ENCODE peak calls at places on chromosomes 12 and 14, in seven cellular contexts. F, Y, L, V, B, E and U are unnamed samples.

GRCh38 chr14:104291123-104292000 is 153.0 kb downstream of the KIF26A start:
- DNase-seq in E (peak), V (peak), F (no peak), Y (no peak), B (no peak), L (no peak), U (no peak)

GRCh38 chr12:20601668-20602280 is 93.4 kb upstream of the SLCO1C1 start:
- DNase-seq in B (no peak), F (peak), Y (peak), V (no peak), L (no peak), E (peak), U (peak)

GRCh38 chr12:11758838-11759509 is 109.5 kb downstream of the ETV6 start:
- DNase-seq in V (no peak), F (no peak), Y (no peak), B (no peak), E (peak), L (no peak), U (peak)

GRCh38 chr12:125453751-125454150 is 388.5 kb downstream of the AACS start:
- DNase-seq in F (no peak), E (no peak), Y (no peak), B (no peak), V (peak), L (no peak), U (no peak)

GRCh38 chr14:45112886-45113772 is 21.2 kb downstream of the FKBP3 start:
- DNase-seq in V (no peak), E (no peak), L (no peak), B (no peak), Y (peak), F (peak), U (peak)

GRCh38 chr12:2092890-2093289 is 40.1 kb downstream of the CACNA1C start:
- DNase-seq in E (no peak), F (no peak), V (no peak), B (no peak), L (no peak), Y (no peak), U (no peak)

GRCh38 chr12:78241472-78241871 is 410.8 kb downstream of the NAV3 start:
- DNase-seq in F (no peak), Y (no peak), L (no peak), E (no peak), V (no peak), B (no peak), U (no peak)

GRCh38 chr12:13817131-13817530 is 164.3 kb downstream of the GRIN2B start:
- DNase-seq in B (no peak), Y (no peak), L (no peak), V (no peak), F (peak), E (no peak), U (no peak)

GRCh38 chr12:79331870-79332269 is 358.9 kb downstream of the PAWR start:
- DNase-seq in Y (no peak), L (no peak), E (no peak), V (no peak), F (no peak), B (no peak), U (no peak)

GRCh38 chr12:22458301-22458917 is 85.9 kb downstream of the C2CD5 start:
- DNase-seq in Y (no peak), E (no peak), F (no peak), L (no peak), V (no peak), B (no peak), U (no peak)

GRCh38 chr12:62296001-62296400 is 35.8 kb downstream of the USP15 start:
- DNase-seq in F (no peak), Y (no peak), L (no peak), E (no peak), B (no peak), V (no peak), U (no peak)

GRCh38 chr12:9134981-9135628 is 19.4 kb upstream of the A2M start:
- DNase-seq in V (no peak), F (no peak), B (no peak), E (no peak), L (no peak), Y (peak), U (no peak)

GRCh38 chr12:6193853-6194815 is 6.1 kb upstream of the CD9 start:
- DNase-seq in F (no peak), V (no peak), B (no peak), E (peak), Y (no peak), L (no peak), U (peak)

GRCh38 chr14:72677664-72678063 is 216.2 kb downstream of the DPF3 start:
- DNase-seq in L (no peak), B (no peak), E (no peak), V (no peak), Y (no peak), F (peak), U (no peak)

GRCh38 chr12:101050631-101051030 is 159.4 kb downstream of the SLC5A8 start:
- DNase-seq in F (no peak), L (no peak), V (no peak), B (no peak), Y (no peak), E (no peak), U (peak)

GRCh38 chr12:54038260-54038759 is 5.5 kb downstream of the HOXC5 start:
- DNase-seq in L (no peak), V (no peak), B (no peak), F (no peak), E (no peak), Y (no peak), U (no peak)

DNA sequence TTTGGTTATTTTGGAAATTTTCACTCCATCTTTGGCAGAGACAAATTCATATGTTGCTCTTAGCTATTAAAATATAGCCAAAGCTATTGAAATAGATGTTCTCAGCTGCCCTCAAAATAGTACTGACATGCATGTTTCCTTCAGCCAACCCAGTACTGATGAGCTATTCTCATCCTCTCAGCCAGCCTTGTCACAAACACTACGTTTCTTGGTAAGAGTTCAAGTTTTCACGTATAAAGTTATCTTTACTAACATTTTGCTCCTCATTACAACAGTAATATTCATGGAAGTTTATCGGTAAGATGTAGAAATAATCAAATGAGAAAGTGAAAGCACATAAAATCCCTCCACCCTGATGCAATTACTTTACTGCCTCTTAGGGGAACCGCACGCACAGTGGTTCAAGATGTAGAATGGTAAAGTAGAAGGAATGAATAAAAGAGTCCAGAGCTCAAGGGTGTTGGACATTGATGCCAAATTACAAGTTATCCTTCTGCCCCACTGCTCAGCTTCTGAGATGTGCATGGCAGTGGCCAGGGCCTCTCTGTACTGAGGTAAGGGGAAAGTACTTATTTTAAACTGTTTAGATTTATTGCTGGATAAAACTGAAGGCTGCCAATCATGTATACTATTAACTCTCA is 20.7 kb downstream of the GCH1 start:
- DNase-seq in E (no peak), B (no peak), Y (no peak), L (no peak), V (no peak), F (peak), U (no peak)
- TF ChIP-seq CTCF in E (no peak), B (no peak), Y (no peak), L (no peak), V (no peak), F (no peak), U (no peak)

GRCh38 chr12:105724651-105725050 is 394.2 kb downstream of the C12orf75 start:
- DNase-seq in L (no peak), F (no peak), E (no peak), V (peak), Y (no peak), B (no peak), U (no peak)
- TF ChIP-seq CTCF in L (no peak), F (no peak), E (no peak), V (no peak), Y (no peak), B (no peak), U (no peak)

GRCh38 chr12:24561882-24562760 is 386.8 kb downstream of the BCAT1 start:
- DNase-seq in L (no peak), F (peak), Y (no peak), E (peak), B (no peak), V (peak), U (peak)
- TF ChIP-seq CTCF in L (no peak), F (no peak), Y (no peak), E (no peak), B (no peak), V (no peak), U (no peak)

GRCh38 chr12:18430425-18431048 is 169.2 kb downstream of the PIK3C2G start:
- DNase-seq in E (peak), B (peak), F (peak), V (no peak), L (peak), Y (peak), U (peak)
- TF ChIP-seq CTCF in E (peak), B (peak), F (peak), V (peak), L (peak), Y (peak), U (peak)

DNA sequence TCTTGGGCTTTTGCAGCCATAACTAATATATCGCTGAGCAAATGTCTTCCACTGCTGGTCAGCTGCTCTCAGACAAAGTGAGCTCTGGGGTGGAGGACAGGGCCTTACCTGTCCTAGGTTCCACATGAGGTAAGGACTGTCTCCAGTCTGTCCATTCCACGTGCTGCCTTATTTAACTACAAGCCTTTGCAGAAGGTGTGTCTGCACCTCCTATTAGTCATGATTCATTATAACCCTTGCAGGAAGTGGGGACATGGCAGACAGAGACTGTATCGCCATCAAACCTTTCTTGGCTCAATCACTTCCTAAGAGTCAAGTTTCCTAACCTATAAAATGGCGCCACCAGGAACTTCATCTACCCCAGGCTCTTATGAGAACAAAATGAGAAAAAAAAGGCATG is 46.9 kb downstream of the SLC25A47 start:
- DNase-seq in L (no peak), B (no peak), E (no peak), F (no peak), V (no peak), Y (no peak), U (no peak)
- TF ChIP-seq CTCF in L (no peak), B (no peak), E (no peak), F (no peak), V (no peak), Y (no peak), U (no peak)

GRCh38 chr14:79728331-79728730 is 483.0 kb downstream of the DIO2 start:
- DNase-seq in V (no peak), B (no peak), F (no peak), Y (no peak), E (no peak), L (no peak), U (no peak)
- TF ChIP-seq CTCF in V (no peak), B (no peak), F (no peak), Y (no peak), E (no peak), L (no peak), U (no peak)